ENCODE peak calls at places on chromosomes 11 and 22, in eight cellular contexts. O is activated CD8-positive, alpha-beta memory T cell treated with anti-CD3 and anti-CD28 coated beads for 4 hours; Z is naive thymus-derived CD8-positive, alpha-beta T cell; P is stimulated activated CD4-positive, alpha-beta T cell treated with anti-CD3 and anti-CD28 coated beads, Interleukin-12 subunit alpha, Interleukin-12 subunit beta, amount 100 ng/mL, for 48 hours; W is epithelial cell of prostate; Y is AG04450; B is left ventricle myocardium inferior; S is mammary epithelial cell. R is an unnamed sample.

GRCh38 chr11:831132-831864 is 1.5 kb upstream of the CD151 start:
- DNase-seq in O (no peak), Z (no peak), P (no peak), W (no peak), Y (no peak), B (no peak), S (no peak), R (no peak)

GRCh38 chr22:22395230-22395629 is 113.3 kb downstream of the ZNF280B start:
- DNase-seq in O (no peak), Z (no peak), P (no peak), W (no peak), Y (no peak), B (no peak), S (no peak), R (no peak)

GRCh38 chr11:87917111-87917510 is 258.1 kb downstream of the RAB38 start:
- DNase-seq in O (no peak), Z (no peak), P (no peak), W (no peak), Y (no peak), B (no peak), S (peak; percentile 23), R (no peak)

GRCh38 chr22:47781024-47781423 is 1018.6 kb downstream of the TBC1D22A start:
- DNase-seq in O (no peak), Z (no peak), P (no peak), W (no peak), Y (no peak), B (no peak), S (no peak), R (no peak)

GRCh38 chr11:14331476-14332136 is 27.4 kb downstream of the RRAS2 start:
- DNase-seq in O (no peak), Z (no peak), P (no peak), W (no peak), Y (no peak), B (no peak), S (no peak), R (no peak)

GRCh38 chr11:108835624-108836023 is 170.8 kb downstream of the DDX10 start:
- DNase-seq in O (no peak), Z (no peak), P (no peak), W (no peak), Y (no peak), B (no peak), S (no peak), R (no peak)

GRCh38 chr11:83241291-83241946 is 44.7 kb downstream of the CCDC90B start:
- DNase-seq in O (no peak), Z (no peak), P (no peak), W (peak; percentile 16), Y (peak; percentile 20), B (no peak), S (peak; percentile 59), R (peak; percentile 80)

GRCh38 chr11:69495441-69496201 is 14.2 kb downstream of the LINC01488 start:
- DNase-seq in O (no peak), Z (no peak), P (no peak), W (no peak), Y (no peak), B (peak; percentile 6), S (no peak), R (no peak)

GRCh38 chr22:23315341-23315917 is 135.1 kb downstream of the BCR start:
- DNase-seq in O (peak; percentile 16), Z (no peak), P (peak; percentile 40), W (no peak), Y (no peak), B (peak; percentile 68), S (peak; percentile 67), R (peak; percentile 38)

R was measured in mucosa of gallbladder.